ENCODE peak calls at places on chromosomes 13 and 19, in six cellular contexts. D, C, Q, W, E and B are unnamed samples.

GRCh38 chr19:34733266-34733825 is 697 bp upstream of the ZNF181 start:
- DNase-seq in D (peak), C (no peak), Q (no peak), E (peak), W (peak), B (no peak)

GRCh38 chr13:44853641-44854040 is 135.6 kb downstream of the NUFIP1 start:
- DNase-seq in Q (peak), W (no peak), C (peak), E (no peak), D (no peak), B (no peak)

GRCh38 chr19:17385878-17386611 is 8.0 kb downstream of the CCDC194 start:
- DNase-seq in D (peak), W (peak), E (peak), Q (peak), C (peak), B (no peak)

GRCh38 chr13:51793570-51794273 is 10.2 kb downstream of the DHRS12 start:
- DNase-seq in D (no peak), W (no peak), E (peak), Q (peak), C (no peak), B (no peak)

GRCh38 chr13:22428188-22428828 is 752.5 kb upstream of the SGCG start:
- DNase-seq in C (no peak), W (no peak), D (no peak), Q (no peak), E (no peak), B (no peak)

GRCh38 chr13:42275098-42275471 is 3.1 kb downstream of the AKAP11 start:
- DNase-seq in D (no peak), E (no peak), W (no peak), C (no peak), Q (no peak), B (no peak)

GRCh38 chr13:50594276-50594970 is 249.1 kb downstream of the DLEU7 start:
- DNase-seq in W (peak), D (peak), C (no peak), Q (no peak), E (peak), B (no peak)

GRCh38 chr19:50695251-50696064 is 24.1 kb downstream of the SHANK1 start:
- DNase-seq in W (no peak), E (peak), D (peak), C (no peak), Q (no peak), B (no peak)

GRCh38 chr19:30752876-30753275 is 380.7 kb downstream of the ZNF536 start:
- DNase-seq in D (no peak), W (no peak), Q (no peak), E (no peak), C (no peak), B (no peak)

GRCh38 chr13:106520205-106521004 is 15.1 kb downstream of the EFNB2 start:
- DNase-seq in Q (peak), E (no peak), C (no peak), D (peak), W (no peak), B (no peak)

GRCh38 chr19:47433121-47433520 is 13.8 kb upstream of the MEIS3 start:
- DNase-seq in Q (no peak), D (no peak), E (no peak), W (no peak), C (no peak), B (no peak)

GRCh38 chr13:113853518-113854237 is 10.2 kb downstream of the GAS6 start:
- DNase-seq in W (peak), E (no peak), C (no peak), D (no peak), Q (peak), B (no peak)

GRCh38 chr19:19578241-19578640 is 40.2 kb downstream of the CILP2 start:
- DNase-seq in D (no peak), C (no peak), Q (no peak), E (no peak), W (no peak), B (no peak)

GRCh38 chr13:67228909-67229308 is 1.2 kb downstream of the PCDH9 start:
- DNase-seq in Q (peak), D (no peak), C (no peak), E (no peak), W (no peak), B (no peak)

GRCh38 chr19:10334340-10335148 is 1.2 kb upstream of the RAVER1 start:
- DNase-seq in W (peak), D (peak), C (peak), Q (peak), E (peak), B (no peak)

GRCh38 chr13:47144782-47145181 is 247.9 kb upstream of the HTR2A start:
- DNase-seq in E (no peak), Q (no peak), W (no peak), C (no peak), D (no peak), B (no peak)
- TF ChIP-seq POLR2AphosphoS5 in E (no peak), Q (no peak), W (no peak), C (no peak), D (no peak), B (no peak)

GRCh38 chr19:1014161-1015060 is 6.5 kb downstream of the TMEM259 start:
- DNase-seq in Q (no peak), C (no peak), E (no peak), W (no peak), D (no peak), B (no peak)
- TF ChIP-seq POLR2AphosphoS5 in Q (no peak), C (no peak), E (no peak), W (peak), D (no peak), B (no peak)

GRCh38 chr13:110561335-110562033 is at the start of gene RAB20:
- DNase-seq in C (peak), W (peak), E (peak), Q (peak), D (peak), B (no peak)
- TF ChIP-seq POLR2AphosphoS5 in C (peak), W (peak), E (no peak), Q (no peak), D (peak), B (no peak)

GRCh38 chr19:27748551-27749152 is 1464.3 kb downstream of the UQCRFS1 start:
- DNase-seq in W (no peak), E (no peak), C (peak), D (no peak), Q (no peak), B (peak)
- TF ChIP-seq POLR2AphosphoS5 in W (no peak), E (no peak), C (no peak), D (no peak), Q (no peak), B (no peak)

GRCh38 chr19:18460313-18460712 is 22.4 kb upstream of the ISYNA1 start:
- DNase-seq in E (no peak), C (peak), W (peak), Q (no peak), D (no peak), B (no peak)
- TF ChIP-seq POLR2AphosphoS5 in E (no peak), C (no peak), W (peak), Q (no peak), D (no peak), B (no peak)

GRCh38 chr19:14405758-14406644 is 13.1 kb downstream of the DDX39A start:
- DNase-seq in E (peak), Q (peak), C (peak), D (peak), W (peak), B (no peak)
- TF ChIP-seq POLR2AphosphoS5 in E (peak), Q (peak), C (peak), D (peak), W (peak), B (peak)

DNA sequence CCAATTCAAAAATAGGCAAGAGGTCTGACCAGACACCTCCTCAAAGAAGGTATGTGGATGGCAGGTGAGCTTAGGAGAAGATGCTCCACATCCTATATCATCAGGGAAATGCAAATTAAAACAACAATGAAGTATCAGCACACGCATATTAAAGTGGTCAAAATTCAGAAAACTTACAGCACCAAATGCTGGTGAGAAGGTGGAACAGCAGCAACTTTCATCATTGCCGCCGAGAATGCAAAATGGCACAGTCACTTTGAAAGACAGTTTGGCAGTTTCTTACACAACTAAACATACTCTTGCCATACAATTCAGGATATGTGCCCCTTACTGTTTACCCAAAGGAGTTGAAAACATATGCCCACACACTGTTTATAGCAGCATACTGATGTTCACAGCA is 22.4 kb downstream of the OR10H4 start:
- DNase-seq in W (no peak), C (no peak), E (no peak), Q (no peak), D (no peak), B (no peak)
- TF ChIP-seq POLR2AphosphoS5 in W (no peak), C (no peak), E (no peak), Q (no peak), D (no peak), B (no peak)

GRCh38 chr13:109307027-109307426 is 479.4 kb downstream of the IRS2 start:
- DNase-seq in E (no peak), Q (no peak), D (no peak), W (no peak), C (no peak), B (no peak)

GRCh38 chr13:109314101-109314500 is 472.3 kb downstream of the IRS2 start:
- DNase-seq in W (no peak), C (no peak), D (no peak), E (no peak), Q (no peak), B (no peak)

GRCh38 chr13:109309625-109310363 is 476.6 kb downstream of the IRS2 start:
- DNase-seq in E (no peak), C (peak), W (no peak), Q (no peak), D (no peak), B (peak)

GRCh38 chr13:109315481-109315880 is 470.9 kb downstream of the IRS2 start:
- DNase-seq in C (no peak), E (no peak), W (no peak), Q (no peak), D (no peak), B (no peak)

GRCh38 chr13:109312399-109312798 is 474.0 kb downstream of the IRS2 start:
- DNase-seq in E (no peak), W (no peak), Q (no peak), C (no peak), D (no peak), B (no peak)
- TF ChIP-seq POLR2AphosphoS5 in E (no peak), W (no peak), Q (no peak), C (no peak), D (no peak), B (no peak)

GRCh38 chr19:57888107-57888493 is 737 bp downstream of the ZNF814 start:
- DNase-seq in W (no peak), C (no peak), E (no peak), Q (no peak), D (peak), B (no peak)
- TF ChIP-seq POLR2AphosphoS5 in W (no peak), C (no peak), E (no peak), Q (no peak), D (no peak), B (no peak)